ENCODE peak calls at places on chromosomes 16 and 17, in nine cellular contexts. G is CD8-positive, alpha-beta memory T cell; B is lower leg skin; M is fibroblast of the aortic adventitia; H is heart left ventricle; D is K562; E is astrocyte of the spinal cord; W is A673; S is cardiac fibroblast. C is an unnamed sample.

GRCh38 chr16:85840395-85840794 is 40.9 kb downstream of the COX4I1 start:
- DNase-seq in G (no peak), B (no peak), M (no peak), H (no peak), D (no peak), E (no peak), W (no peak), S (no peak), C (no peak)

GRCh38 chr16:90044111-90044551 is 24.9 kb upstream of the DBNDD1 start:
- DNase-seq in G (no peak), B (no peak), M (no peak), H (no peak), D (peak), E (peak), W (no peak), S (no peak), C (no peak)

GRCh38 chr17:44038604-44039007 is 23.8 kb upstream of the TMEM101 start:
- DNase-seq in G (no peak), B (no peak), M (no peak), H (no peak), D (no peak), E (no peak), W (no peak), S (no peak), C (no peak)

GRCh38 chr16:78897299-78897698 is 703.2 kb downstream of the MAF start:
- DNase-seq in G (no peak), B (no peak), M (no peak), H (no peak), D (no peak), E (no peak), W (no peak), S (no peak), C (no peak)

GRCh38 chr16:70740919-70741778 is 55.3 kb upstream of the MTSS2 start:
- DNase-seq in G (no peak), B (no peak), M (no peak), H (no peak), D (no peak), E (peak), W (no peak), S (peak), C (no peak)

GRCh38 chr16:77223184-77223583 is 24.0 kb downstream of the SYCE1L start:
- DNase-seq in G (no peak), B (no peak), M (no peak), H (no peak), D (peak), E (no peak), W (peak), S (no peak), C (no peak)

GRCh38 chr16:30377812-30378235 is 3.2 kb downstream of the MYL11 start:
- DNase-seq in G (peak), B (peak), M (peak), H (peak), D (no peak), E (peak), W (peak), S (peak), C (peak)

GRCh38 chr16:2231016-2231931 is 5.0 kb upstream of the DNASE1L2 start:
- DNase-seq in G (no peak), B (no peak), M (no peak), H (no peak), D (no peak), E (peak), W (no peak), S (no peak), C (no peak)

GRCh38 chr16:53864819-53865491 is 161.0 kb downstream of the FTO start:
- DNase-seq in G (no peak), B (no peak), M (peak), H (no peak), D (no peak), E (peak), W (no peak), S (peak), C (no peak)

GRCh38 chr16:65534121-65534528 is 412.3 kb upstream of the CDH11 start:
- DNase-seq in G (no peak), B (no peak), M (no peak), H (no peak), D (no peak), E (no peak), W (no peak), S (peak), C (no peak)

GRCh38 chr17:30251931-30252330 is 16.4 kb upstream of the SLC6A4 start:
- DNase-seq in G (no peak), B (no peak), M (peak), H (no peak), D (no peak), E (no peak), W (no peak), S (no peak), C (no peak)

GRCh38 chr16:50696126-50696525 is 2.7 kb downstream of the NOD2 start:
- DNase-seq in G (no peak), B (no peak), M (no peak), H (no peak), D (no peak), E (no peak), W (no peak), S (no peak), C (no peak)

GRCh38 chr17:58414596-58414997 is 2.7 kb downstream of the RNF43 start:
- DNase-seq in G (no peak), B (no peak), M (no peak), H (no peak), D (peak), E (no peak), W (no peak), S (no peak), C (no peak)

GRCh38 chr16:56673916-56674315 is 4.3 kb downstream of the MT1H start:
- DNase-seq in G (no peak), B (no peak), M (peak), H (no peak), D (no peak), E (peak), W (no peak), S (peak), C (no peak)

GRCh38 chr16:48452991-48453760 is 68.0 kb upstream of the SIAH1 start:
- DNase-seq in G (no peak), B (no peak), M (no peak), H (peak), D (no peak), E (no peak), W (no peak), S (no peak), C (no peak)

GRCh38 chr16:88789593-88789992 is 4.6 kb upstream of the PIEZO1 start:
- DNase-seq in G (no peak), B (no peak), M (no peak), H (no peak), D (no peak), E (no peak), W (no peak), S (no peak), C (no peak)

GRCh38 chr17:31060814-31061550 is 33.8 kb upstream of the NF1 start:
- DNase-seq in G (no peak), B (no peak), M (no peak), H (no peak), D (no peak), E (no peak), W (no peak), S (no peak), C (no peak)

GRCh38 chr17:41678907-41679739 is 9.6 kb upstream of the EIF1 start:
- DNase-seq in G (peak), B (no peak), M (peak), H (no peak), D (peak), E (peak), W (peak), S (peak), C (no peak)

GRCh38 chr16:87160218-87160617 is 157.0 kb downstream of the C16orf95 start:
- DNase-seq in G (no peak), B (no peak), M (no peak), H (no peak), D (no peak), E (no peak), W (no peak), S (peak), C (no peak)

GRCh38 chr17:1035546-1036170 is 38.7 kb downstream of the TIMM22 start:
- DNase-seq in G (no peak), B (no peak), M (no peak), H (no peak), D (no peak), E (no peak), W (no peak), S (no peak), C (no peak)

GRCh38 chr17:79019631-79020584 is 4.1 kb upstream of the C1QTNF1 start:
- DNase-seq in G (peak), B (peak), M (peak), H (peak), D (peak), E (peak), W (peak), S (peak), C (peak)

GRCh38 chr16:51427081-51427480 is 276.0 kb upstream of the SALL1 start:
- DNase-seq in G (no peak), B (no peak), M (no peak), H (no peak), D (no peak), E (no peak), W (no peak), S (no peak), C (no peak)

GRCh38 chr16:23348579-23349469 is 46.7 kb downstream of the SCNN1B start:
- DNase-seq in G (no peak), B (no peak), M (no peak), H (no peak), D (peak), E (no peak), W (no peak), S (no peak), C (no peak)

GRCh38 chr17:49193513-49194296 is 16.7 kb downstream of the GNGT2 start:
- DNase-seq in G (no peak), B (peak), M (peak), H (peak), D (peak), E (peak), W (peak), S (peak), C (peak)

GRCh38 chr16:46629331-46629843 is 8.2 kb upstream of the SHCBP1 start:
- DNase-seq in G (no peak), B (no peak), M (peak), H (no peak), D (peak), E (peak), W (peak), S (peak), C (no peak)

GRCh38 chr17:48541574-48542113 is 3.3 kb downstream of the HOXB2 start:
- DNase-seq in G (peak), B (peak), M (peak), H (peak), D (peak), E (peak), W (peak), S (peak), C (peak)

GRCh38 chr17:44840274-44840673 is 7.4 kb upstream of the HIGD1B start:
- DNase-seq in G (no peak), B (no peak), M (no peak), H (no peak), D (no peak), E (no peak), W (no peak), S (no peak), C (no peak)

GRCh38 chr17:81471804-81472456 is 40.7 kb downstream of the ACTG1 start:
- DNase-seq in G (no peak), B (peak), M (peak), H (no peak), D (peak), E (peak), W (peak), S (peak), C (peak)

GRCh38 chr16:19689342-19689741 is 28.7 kb downstream of the KNOP1 start:
- DNase-seq in G (no peak), B (no peak), M (no peak), H (no peak), D (no peak), E (no peak), W (no peak), S (no peak), C (no peak)

DNA sequence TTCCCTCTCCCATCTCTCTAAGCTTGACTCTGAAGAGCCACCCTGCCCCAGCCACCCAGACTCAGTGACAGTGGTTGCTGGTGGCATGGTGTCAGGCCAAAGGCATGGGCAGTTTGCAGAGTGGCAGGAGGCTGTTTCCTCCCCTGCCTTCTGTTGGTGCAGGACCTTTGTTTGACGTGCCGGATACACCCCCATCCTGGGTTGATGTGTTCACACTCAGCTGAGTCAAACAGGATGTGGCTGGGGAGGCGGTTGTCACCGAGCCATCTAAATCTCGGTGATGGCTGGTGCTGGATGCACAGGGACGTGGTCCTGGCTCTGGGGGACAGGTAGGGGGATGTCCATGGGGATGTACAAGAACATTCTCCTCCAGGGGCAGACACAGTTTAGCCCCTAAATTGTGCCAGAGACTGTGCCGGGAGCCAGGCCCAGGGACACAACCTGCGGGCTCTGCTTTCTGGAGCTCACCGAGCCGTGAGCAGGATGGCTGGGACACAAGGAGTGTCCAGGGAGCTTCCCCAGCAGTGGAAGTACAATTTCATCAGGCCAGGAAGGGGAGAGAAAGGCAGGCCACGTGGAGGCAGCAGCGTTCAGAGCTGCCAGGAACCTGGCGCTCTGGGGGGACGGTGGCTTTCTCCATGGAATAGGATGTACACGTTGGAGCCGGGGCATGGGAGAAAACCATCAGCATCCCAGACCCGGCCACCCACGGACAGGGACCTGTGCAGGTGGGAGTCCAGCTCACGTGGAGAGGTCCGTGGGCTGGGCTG is 264.2 kb downstream of the SEC14L1 start:
- DNase-seq in G (peak), B (no peak), M (peak), H (peak), D (no peak), E (peak), W (no peak), S (peak), C (peak)
- H3K4me3 ChIP-seq in G (peak), B (no peak), M (no peak), H (peak), D (no peak), E (no peak), W (no peak), S (no peak), C (no peak)

GRCh38 chr17:51120357-51120738 is 320 bp downstream of the SPAG9 start:
- DNase-seq in G (no peak), B (no peak), M (no peak), H (no peak), D (no peak), E (peak), W (no peak), S (peak), C (no peak)
- H3K4me3 ChIP-seq in G (peak), B (peak), M (peak), H (peak), D (peak), E (peak), W (peak), S (peak), C (peak)

DNA sequence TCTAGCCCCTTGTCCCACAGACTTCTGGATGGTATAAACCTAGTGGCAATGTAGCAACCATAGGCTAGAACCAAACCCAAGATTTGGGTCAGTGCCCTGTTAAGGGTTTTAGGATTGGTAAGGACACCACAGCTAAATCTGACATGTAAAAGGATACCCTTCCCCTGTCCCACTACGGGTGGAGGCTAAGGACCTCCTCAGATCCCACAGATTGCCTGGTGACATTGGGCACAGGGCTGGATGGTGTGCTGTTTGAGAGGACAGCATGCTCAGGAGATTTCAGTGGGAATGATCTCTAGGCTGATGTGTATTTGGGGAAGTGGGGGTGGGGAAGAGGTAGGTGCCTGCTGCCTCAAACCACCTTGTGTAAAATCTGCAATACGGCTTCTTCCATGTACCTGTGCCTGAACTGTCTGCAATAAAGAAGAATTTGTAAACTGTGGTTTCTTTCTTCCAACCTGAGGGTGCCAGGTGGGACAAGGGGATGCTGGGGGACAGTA is 671 bp upstream of the EDC4 start:
- DNase-seq in G (no peak), B (no peak), M (no peak), H (no peak), D (no peak), E (no peak), W (no peak), S (no peak), C (no peak)
- H3K4me3 ChIP-seq in G (peak), B (peak), M (no peak), H (peak), D (peak), E (no peak), W (peak), S (no peak), C (no peak)

GRCh38 chr17:8117367-8117979 is 841 bp downstream of the ALOXE3 start:
- DNase-seq in G (no peak), B (no peak), M (no peak), H (no peak), D (no peak), E (no peak), W (no peak), S (no peak), C (peak)
- H3K4me3 ChIP-seq in G (peak), B (no peak), M (peak), H (peak), D (no peak), E (peak), W (peak), S (no peak), C (peak)

GRCh38 chr17:28317099-28317964 is 1.7 kb upstream of the TMEM97 start:
- DNase-seq in G (no peak), B (no peak), M (no peak), H (no peak), D (peak), E (no peak), W (no peak), S (no peak), C (no peak)
- H3K4me3 ChIP-seq in G (peak), B (no peak), M (no peak), H (no peak), D (peak), E (no peak), W (peak), S (no peak), C (no peak)

C was measured in uterus.